ENCODE peak calls at places on chromosomes 6 and 20, in seven cellular contexts. Z is uterus, M is Peyer's patch, X is transverse colon, A is A549, N is lower leg skin, P is right lobe of liver. I is an unnamed sample.
A peak's percentile ranks its signal among the peaks of the same experiment; 100 is the strongest.

GRCh38 chr20:25695532-25696383 is 895 bp downstream of the ZNF337 start:
- DNase-seq in Z (peak; percentile 29), M (no peak), X (peak; percentile 22), A (no peak), N (no peak), P (no peak), I (no peak)

GRCh38 chr6:14091329-14091978 is 26.1 kb upstream of the CD83 start:
- DNase-seq in Z (no peak), M (no peak), X (no peak), A (no peak), N (no peak), P (no peak), I (no peak)

GRCh38 chr6:167221408-167222201 is 63.8 kb upstream of the GPR31 start:
- DNase-seq in Z (no peak), M (no peak), X (no peak), A (no peak), N (peak; percentile 79), P (no peak), I (no peak)

GRCh38 chr6:136103763-136104311 is 146.3 kb downstream of the MTFR2 start:
- DNase-seq in Z (peak; percentile 61), M (no peak), X (peak; percentile 10), A (no peak), N (no peak), P (peak; percentile 21), I (peak; percentile 86)

GRCh38 chr6:150590448-150590847 is 9.2 kb upstream of the PLEKHG1 start:
- DNase-seq in Z (no peak), M (no peak), X (no peak), A (no peak), N (no peak), P (no peak), I (no peak)

GRCh38 chr6:31834367-31834703 is 6.8 kb downstream of the HSPA1B start:
- DNase-seq in Z (peak; percentile 83), M (peak; percentile 92), X (peak; percentile 90), A (peak; percentile 89), N (peak; percentile 96), P (peak; percentile 89), I (peak; percentile 93)

GRCh38 chr6:150016324-150017185 is 8.8 kb downstream of the RAET1L start:
- DNase-seq in Z (peak; percentile 51), M (peak; percentile 77), X (peak; percentile 35), A (peak; percentile 50), N (peak; percentile 83), P (no peak), I (no peak)

GRCh38 chr20:32445539-32446273 is 87.6 kb downstream of the ASXL1 start:
- DNase-seq in Z (no peak), M (peak; percentile 37), X (peak; percentile 6), A (no peak), N (peak; percentile 83), P (no peak), I (peak; percentile 63)

GRCh38 chr6:145015739-145016558 is 719.4 kb downstream of the EPM2A start:
- DNase-seq in Z (no peak), M (no peak), X (no peak), A (peak; percentile 57), N (no peak), P (no peak), I (no peak)

GRCh38 chr20:417801-418342 is 9.8 kb downstream of the RBCK1 start:
- DNase-seq in Z (no peak), M (peak; percentile 28), X (no peak), A (no peak), N (no peak), P (no peak), I (no peak)

GRCh38 chr6:3882865-3883264 is 33.7 kb downstream of the FAM50B start:
- DNase-seq in Z (peak; percentile 32), M (no peak), X (no peak), A (no peak), N (peak; percentile 82), P (no peak), I (no peak)

GRCh38 chr6:31572041-31572911 is at the start of gene LTA:
- DNase-seq in Z (no peak), M (peak; percentile 80), X (peak; percentile 43), A (no peak), N (peak; percentile 80), P (no peak), I (no peak)

GRCh38 chr20:58340853-58341252 is 31.3 kb downstream of the RAB22A start:
- DNase-seq in Z (no peak), M (no peak), X (no peak), A (peak; percentile 13), N (no peak), P (no peak), I (no peak)

GRCh38 chr20:2301164-2301622 is 5.4 kb downstream of the TGM3 start:
- DNase-seq in Z (peak; percentile 17), M (peak; percentile 79), X (peak; percentile 35), A (peak; percentile 42), N (peak; percentile 86), P (peak; percentile 65), I (peak; percentile 77)

GRCh38 chr20:50670126-50670862 is 21.0 kb downstream of the RIPOR3 start:
- DNase-seq in Z (no peak), M (no peak), X (no peak), A (peak; percentile 84), N (no peak), P (peak; percentile 34), I (no peak)

GRCh38 chr6:123210645-123211044 is 214.6 kb downstream of the CLVS2 start:
- DNase-seq in Z (no peak), M (no peak), X (no peak), A (no peak), N (no peak), P (no peak), I (no peak)

GRCh38 chr6:145206247-145206907 is 528.9 kb downstream of the EPM2A start:
- DNase-seq in Z (no peak), M (no peak), X (no peak), A (no peak), N (no peak), P (no peak), I (no peak)

GRCh38 chr20:46559001-46559400 is 8.5 kb upstream of the OCSTAMP start:
- DNase-seq in Z (no peak), M (no peak), X (no peak), A (no peak), N (no peak), P (no peak), I (no peak)

GRCh38 chr6:88870728-88871330 is 92.6 kb downstream of the RNGTT start:
- DNase-seq in Z (peak; percentile 32), M (peak; percentile 75), X (peak; percentile 15), A (peak; percentile 49), N (no peak), P (no peak), I (no peak)

GRCh38 chr6:84462697-84463096 is 235.3 kb upstream of the CEP162 start:
- DNase-seq in Z (no peak), M (no peak), X (no peak), A (no peak), N (no peak), P (no peak), I (no peak)

GRCh38 chr6:124400600-124400999 is 561.6 kb upstream of the RNF217 start:
- DNase-seq in Z (no peak), M (no peak), X (no peak), A (no peak), N (no peak), P (no peak), I (no peak)
- TF ChIP-seq CTCF in Z (no peak), M (no peak), X (no peak), A (no peak), N (no peak), P (peak; percentile 7), I (no peak)

GRCh38 chr20:3900187-3900604 is 11.0 kb downstream of the PANK2 start:
- DNase-seq in Z (no peak), M (no peak), X (no peak), A (no peak), N (peak; percentile 14), P (no peak), I (no peak)
- H3K4me3 ChIP-seq in Z (no peak overlapping the region), M (no peak overlapping the region), X (no peak overlapping the region), A (no peak overlapping the region), N (no peak overlapping the region), P (no peak overlapping the region), I (no peak overlapping the region)

GRCh38 chr6:33709605-33710295 is 1.8 kb downstream of the UQCC2 start:
- DNase-seq in Z (no peak), M (no peak), X (no peak), A (no peak), N (no peak), P (no peak), I (no peak)

GRCh38 chr6:33712914-33713313 is 1.4 kb upstream of the UQCC2 start:
- DNase-seq in Z (no peak), M (no peak), X (no peak), A (no peak), N (no peak), P (no peak), I (no peak)

GRCh38 chr6:33710296-33711121 is 991 bp downstream of the UQCC2 start:
- DNase-seq in Z (no peak), M (no peak), X (no peak), A (no peak), N (no peak), P (no peak), I (peak; percentile 59)

GRCh38 chr6:33713786-33714185 is 2.3 kb upstream of the UQCC2 start:
- DNase-seq in Z (no peak), M (no peak), X (no peak), A (no peak), N (no peak), P (no peak), I (no peak)

DNA sequence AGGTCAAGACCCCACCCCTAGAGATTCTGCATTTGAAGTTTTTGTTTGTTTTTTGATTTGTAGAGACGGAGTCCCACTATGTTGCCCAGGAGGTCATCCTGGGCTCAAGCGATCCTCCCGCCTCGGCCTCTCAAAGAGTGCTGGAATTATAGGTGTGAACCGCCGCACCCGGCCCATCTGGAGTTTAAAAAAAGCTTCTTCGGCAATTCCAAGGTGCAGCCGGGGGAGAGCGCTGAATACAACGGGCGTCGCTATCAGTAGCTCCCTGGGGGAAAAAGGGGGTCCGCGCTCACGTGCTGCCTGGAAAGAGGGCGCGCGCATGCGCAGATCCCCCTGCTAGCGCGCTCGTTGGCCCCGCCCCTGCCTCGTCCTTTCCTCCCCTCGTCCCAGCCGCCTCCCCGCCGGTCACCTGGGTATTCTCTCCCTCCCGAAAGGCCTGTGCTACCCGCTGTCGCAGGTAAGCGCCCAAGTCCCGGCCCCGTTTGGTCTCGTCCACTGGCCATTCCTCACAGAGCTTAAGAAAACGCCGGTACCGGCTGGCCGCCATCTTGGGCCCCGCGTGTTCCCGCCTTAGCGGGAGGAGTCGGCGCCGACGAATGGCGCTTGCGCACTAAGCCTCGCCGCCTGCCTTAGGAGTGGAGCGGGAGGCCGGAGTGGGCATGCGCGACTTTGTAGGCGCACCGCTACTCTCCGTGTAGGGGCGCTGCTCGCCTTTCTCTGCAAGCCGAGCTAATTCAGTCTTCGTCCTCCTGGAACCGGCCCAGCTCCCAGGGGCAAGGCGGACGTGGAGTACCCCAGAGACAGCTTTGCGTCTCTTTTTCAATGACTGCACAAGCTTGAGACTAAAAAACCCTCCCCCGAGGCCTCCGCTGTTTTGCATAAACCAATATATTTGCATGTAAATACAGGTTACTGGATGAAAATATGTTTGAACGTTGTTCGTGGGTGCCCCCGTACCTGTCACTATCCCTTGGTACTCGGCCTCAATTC is at the start of gene UQCC2:
- DNase-seq in Z (peak; percentile 96), M (peak; percentile 98), X (peak; percentile 98), A (peak; percentile 95), N (peak; percentile 99), P (peak; percentile 98), I (peak; percentile 99)
- TF ChIP-seq POLR2A in Z (peak; percentile 26), M (peak; percentile 65), X (peak; percentile 70), A (peak; percentile 50), N (no peak), P (peak; percentile 70), I (peak; percentile 80)

GRCh38 chr6:74939309-74939708 is 266.5 kb downstream of the COL12A1 start:
- DNase-seq in Z (no peak), M (no peak), X (no peak), A (peak; percentile 1), N (no peak), P (no peak), I (no peak)
- TF ChIP-seq CTCF in Z (no peak), M (no peak), X (no peak), A (no peak), N (no peak), P (no peak), I (no peak)